ENCODE peak calls at places on chromosomes 6 and 20, in ten cellular contexts. C, M, O, N, G, L, J, Z, K and T are unnamed samples.

GRCh38 chr6:31829633-31830492 is 2.3 kb downstream of the HSPA1B start:
- DNase-seq in C (peak), M (no peak), O (peak), N (peak), G (no peak), L (peak), J (no peak), Z (no peak), K (no peak), T (peak)

GRCh38 chr6:90053614-90054013 is 159.3 kb downstream of the GJA10 start:
- DNase-seq in C (no peak), M (no peak), O (no peak), N (no peak), G (no peak), L (no peak), J (no peak), Z (no peak), K (no peak), T (no peak)

GRCh38 chr20:57540889-57541288 is 15.9 kb upstream of the CTCFL start:
- DNase-seq in C (no peak), M (no peak), O (no peak), N (no peak), G (no peak), L (no peak), J (no peak), Z (no peak), K (no peak), T (no peak)

GRCh38 chr6:169141706-169142705 is 111.6 kb downstream of the THBS2 start:
- DNase-seq in C (peak), M (no peak), O (no peak), N (peak), G (no peak), L (peak), J (peak), Z (no peak), K (no peak), T (no peak)

GRCh38 chr6:56349196-56349595 is 101.8 kb upstream of the COL21A1 start:
- DNase-seq in C (peak), M (no peak), O (no peak), N (peak), G (no peak), L (peak), J (peak), Z (no peak), K (no peak), T (no peak)

GRCh38 chr6:52352239-52353008 is 9.5 kb upstream of the PAQR8 start:
- DNase-seq in C (peak), M (no peak), O (peak), N (peak), G (no peak), L (peak), J (peak), Z (no peak), K (no peak), T (no peak)

GRCh38 chr6:164401871-164402270 is 907.5 kb downstream of the C6orf118 start:
- DNase-seq in C (peak), M (no peak), O (no peak), N (no peak), G (no peak), L (peak), J (no peak), Z (no peak), K (no peak), T (no peak)

GRCh38 chr6:35552285-35552917 is 39.7 kb upstream of the TULP1 start:
- DNase-seq in C (peak), M (peak), O (peak), N (no peak), G (no peak), L (peak), J (peak), Z (peak), K (peak), T (peak)

GRCh38 chr20:19757973-19758887 is at the start of gene RIN2:
- DNase-seq in C (peak), M (no peak), O (peak), N (peak), G (peak), L (peak), J (peak), Z (peak), K (no peak), T (peak)

GRCh38 chr20:31678389-31679356 is 41.0 kb downstream of the COX4I2 start:
- DNase-seq in C (no peak), M (no peak), O (no peak), N (no peak), G (no peak), L (no peak), J (peak), Z (no peak), K (no peak), T (peak)

GRCh38 chr6:24394061-24394460 is 8.7 kb upstream of the MRS2 start:
- DNase-seq in C (no peak), M (no peak), O (no peak), N (no peak), G (no peak), L (no peak), J (no peak), Z (no peak), K (no peak), T (no peak)

GRCh38 chr20:61678437-61678836 is 387.2 kb downstream of the TAF4 start:
- DNase-seq in C (no peak), M (no peak), O (no peak), N (no peak), G (no peak), L (no peak), J (no peak), Z (no peak), K (no peak), T (no peak)

GRCh38 chr20:6711950-6712634 is 55.4 kb upstream of the BMP2 start:
- DNase-seq in C (no peak), M (no peak), O (no peak), N (no peak), G (no peak), L (no peak), J (no peak), Z (no peak), K (no peak), T (no peak)

GRCh38 chr6:29553268-29554057 is 6.1 kb downstream of the UBD start:
- DNase-seq in C (no peak), M (no peak), O (no peak), N (peak), G (peak), L (peak), J (peak), Z (peak), K (no peak), T (peak)

GRCh38 chr6:142952614-142953013 is 7.6 kb upstream of the HIVEP2 start:
- DNase-seq in C (no peak), M (no peak), O (no peak), N (no peak), G (no peak), L (no peak), J (no peak), Z (no peak), K (no peak), T (no peak)

GRCh38 chr6:56079761-56080540 is 167.4 kb downstream of the COL21A1 start:
- DNase-seq in C (no peak), M (no peak), O (no peak), N (peak), G (no peak), L (peak), J (peak), Z (no peak), K (no peak), T (no peak)